ENCODE peak calls at places on chromosomes 16 and 17, in five cellular contexts. One of them, this sample, is unnamed.

GRCh38 chr16:84182104-84182503 is 4.8 kb downstream of the TAF1C start:
- DNase-seq in uterus: no peak
- DNase-seq in upper lobe of right lung: no peak
- DNase-seq in MCF 10A: no peak
- DNase-seq in mammary epithelial cell: no peak
- DNase-seq in this sample: no peak

GRCh38 chr17:46061435-46061834 is 62.4 kb downstream of the STH start:
- DNase-seq in uterus: no peak
- DNase-seq in upper lobe of right lung: no peak
- DNase-seq in MCF 10A: peak; percentile 14
- DNase-seq in mammary epithelial cell: peak; percentile 17
- DNase-seq in this sample: no peak

GRCh38 chr16:28118636-28119035 is 55.1 kb upstream of the GSG1L start:
- DNase-seq in uterus: no peak
- DNase-seq in upper lobe of right lung: no peak
- DNase-seq in MCF 10A: no peak
- DNase-seq in mammary epithelial cell: no peak
- DNase-seq in this sample: no peak

GRCh38 chr16:11078812-11079459 is 134.6 kb downstream of the CLEC16A start:
- DNase-seq in uterus: peak; percentile 86
- DNase-seq in upper lobe of right lung: no peak
- DNase-seq in MCF 10A: peak; percentile 22
- DNase-seq in mammary epithelial cell: peak; percentile 47
- DNase-seq in this sample: no peak

GRCh38 chr17:74699236-74699635 is 13.5 kb downstream of the CD300LF start:
- DNase-seq in uterus: no peak
- DNase-seq in upper lobe of right lung: no peak
- DNase-seq in MCF 10A: no peak
- DNase-seq in mammary epithelial cell: no peak
- DNase-seq in this sample: no peak

GRCh38 chr17:49990921-49991320 is 4.1 kb downstream of the DLX3 start:
- DNase-seq in uterus: no peak
- DNase-seq in upper lobe of right lung: peak; percentile 34
- DNase-seq in MCF 10A: no peak
- DNase-seq in mammary epithelial cell: no peak
- DNase-seq in this sample: no peak

GRCh38 chr17:80738987-80739730 is 194.5 kb downstream of the RPTOR start:
- DNase-seq in uterus: no peak
- DNase-seq in upper lobe of right lung: no peak
- DNase-seq in MCF 10A: no peak
- DNase-seq in mammary epithelial cell: no peak
- DNase-seq in this sample: no peak

GRCh38 chr17:17056167-17056562 is 13.9 kb downstream of the MPRIP start:
- DNase-seq in uterus: peak; percentile 56
- DNase-seq in upper lobe of right lung: peak; percentile 66
- DNase-seq in MCF 10A: no peak
- DNase-seq in mammary epithelial cell: no peak
- DNase-seq in this sample: no peak

GRCh38 chr16:24070851-24071250 is 185.3 kb upstream of the CACNG3 start:
- DNase-seq in uterus: no peak
- DNase-seq in upper lobe of right lung: no peak
- DNase-seq in MCF 10A: peak; percentile 65
- DNase-seq in mammary epithelial cell: peak; percentile 20
- DNase-seq in this sample: peak; percentile 15

GRCh38 chr17:64146418-64147109 is 16.6 kb upstream of the ERN1 start:
- DNase-seq in uterus: no peak
- DNase-seq in upper lobe of right lung: peak; percentile 82
- DNase-seq in MCF 10A: peak; percentile 61
- DNase-seq in mammary epithelial cell: peak; percentile 80
- DNase-seq in this sample: no peak

GRCh38 chr16:2963611-2964415 is at the start of gene KREMEN2:
- DNase-seq in uterus: no peak
- DNase-seq in upper lobe of right lung: no peak
- DNase-seq in MCF 10A: peak; percentile 53
- DNase-seq in mammary epithelial cell: peak; percentile 51
- DNase-seq in this sample: peak; percentile 46

GRCh38 chr17:58329808-58330543 is 1.4 kb upstream of the TSPOAP1 start:
- DNase-seq in uterus: no peak
- DNase-seq in upper lobe of right lung: no peak
- DNase-seq in MCF 10A: no peak
- DNase-seq in mammary epithelial cell: no peak
- DNase-seq in this sample: no peak

GRCh38 chr17:32483451-32484019 is 3.3 kb upstream of the CDK5R1 start:
- DNase-seq in uterus: peak; percentile 68
- DNase-seq in upper lobe of right lung: peak; percentile 60
- DNase-seq in MCF 10A: peak; percentile 52
- DNase-seq in mammary epithelial cell: no peak
- DNase-seq in this sample: peak; percentile 42

GRCh38 chr16:86604436-86605220 is 26.3 kb downstream of the FOXL1 start:
- DNase-seq in uterus: no peak
- DNase-seq in upper lobe of right lung: no peak
- DNase-seq in MCF 10A: no peak
- DNase-seq in mammary epithelial cell: no peak
- DNase-seq in this sample: no peak

GRCh38 chr16:31184888-31185287 is 4.9 kb downstream of the FUS start:
- DNase-seq in uterus: no peak
- DNase-seq in upper lobe of right lung: no peak
- DNase-seq in MCF 10A: no peak
- DNase-seq in mammary epithelial cell: no peak
- DNase-seq in this sample: no peak

GRCh38 chr16:1691276-1691675 is 13.2 kb downstream of the JPT2 start:
- DNase-seq in uterus: no peak
- DNase-seq in upper lobe of right lung: no peak
- DNase-seq in MCF 10A: peak; percentile 48
- DNase-seq in mammary epithelial cell: peak; percentile 75
- DNase-seq in this sample: no peak
- TF ChIP-seq CTCF in uterus: no peak
- TF ChIP-seq CTCF in upper lobe of right lung: no peak
- TF ChIP-seq CTCF in MCF 10A: peak; percentile 33
- TF ChIP-seq CTCF in mammary epithelial cell: peak; percentile 19
- TF ChIP-seq CTCF in this sample: no peak

GRCh38 chr16:81261049-81261648 is 22.7 kb downstream of the BCO1 start:
- DNase-seq in uterus: no peak
- DNase-seq in upper lobe of right lung: no peak
- DNase-seq in MCF 10A: peak; percentile 34
- DNase-seq in mammary epithelial cell: no peak
- DNase-seq in this sample: no peak
- TF ChIP-seq CTCF in uterus: peak; percentile 16
- TF ChIP-seq CTCF in upper lobe of right lung: peak; percentile 65
- TF ChIP-seq CTCF in MCF 10A: peak; percentile 61
- TF ChIP-seq CTCF in mammary epithelial cell: peak; percentile 75
- TF ChIP-seq CTCF in this sample: peak; percentile 61

DNA sequence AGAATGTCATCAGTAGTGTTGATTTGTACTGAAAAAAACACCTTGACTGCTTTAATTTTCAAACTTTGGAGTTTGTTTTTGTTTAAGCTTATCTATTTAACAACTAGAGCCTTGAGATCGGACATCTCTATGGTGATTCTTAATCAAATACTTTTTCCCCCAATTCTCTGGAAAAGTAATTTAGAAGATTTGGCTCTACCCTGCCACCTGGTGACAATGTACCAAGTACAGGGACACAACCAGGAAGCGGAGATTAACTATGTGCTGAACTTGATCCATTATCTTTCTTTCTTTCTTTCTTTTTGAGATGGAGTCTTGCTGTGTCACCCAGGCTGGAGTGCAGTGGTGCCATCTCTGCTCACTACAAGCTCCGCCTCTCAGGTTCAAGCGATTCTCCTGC is 30.8 kb downstream of the USP43 start:
- DNase-seq in uterus: no peak
- DNase-seq in upper lobe of right lung: no peak
- DNase-seq in MCF 10A: peak; percentile 5
- DNase-seq in mammary epithelial cell: no peak
- DNase-seq in this sample: no peak
- TF ChIP-seq CTCF in uterus: no peak
- TF ChIP-seq CTCF in upper lobe of right lung: peak; percentile 28
- TF ChIP-seq CTCF in MCF 10A: no peak
- TF ChIP-seq CTCF in mammary epithelial cell: no peak
- TF ChIP-seq CTCF in this sample: peak; percentile 59

GRCh38 chr17:35257080-35257701 is 14.3 kb downstream of the SLFN5 start:
- DNase-seq in uterus: no peak
- DNase-seq in upper lobe of right lung: no peak
- DNase-seq in MCF 10A: peak; percentile 95
- DNase-seq in mammary epithelial cell: peak; percentile 88
- DNase-seq in this sample: no peak

GRCh38 chr17:35255316-35255715 is 12.4 kb downstream of the SLFN5 start:
- DNase-seq in uterus: no peak
- DNase-seq in upper lobe of right lung: no peak
- DNase-seq in MCF 10A: no peak
- DNase-seq in mammary epithelial cell: no peak
- DNase-seq in this sample: no peak

GRCh38 chr17:35259001-35259400 is 16.1 kb downstream of the SLFN5 start:
- DNase-seq in uterus: no peak
- DNase-seq in upper lobe of right lung: no peak
- DNase-seq in MCF 10A: no peak
- DNase-seq in mammary epithelial cell: no peak
- DNase-seq in this sample: no peak

GRCh38 chr17:35254107-35254802 is 11.4 kb downstream of the SLFN5 start:
- DNase-seq in uterus: peak; percentile 42
- DNase-seq in upper lobe of right lung: no peak
- DNase-seq in MCF 10A: peak; percentile 98
- DNase-seq in mammary epithelial cell: peak; percentile 91
- DNase-seq in this sample: no peak

GRCh38 chr17:35256629-35257028 is 13.8 kb downstream of the SLFN5 start:
- DNase-seq in uterus: no peak
- DNase-seq in upper lobe of right lung: no peak
- DNase-seq in MCF 10A: no peak
- DNase-seq in mammary epithelial cell: no peak
- DNase-seq in this sample: no peak
- TF ChIP-seq CTCF in uterus: no peak
- TF ChIP-seq CTCF in upper lobe of right lung: no peak
- TF ChIP-seq CTCF in MCF 10A: no peak
- TF ChIP-seq CTCF in mammary epithelial cell: no peak
- TF ChIP-seq CTCF in this sample: no peak

DNA sequence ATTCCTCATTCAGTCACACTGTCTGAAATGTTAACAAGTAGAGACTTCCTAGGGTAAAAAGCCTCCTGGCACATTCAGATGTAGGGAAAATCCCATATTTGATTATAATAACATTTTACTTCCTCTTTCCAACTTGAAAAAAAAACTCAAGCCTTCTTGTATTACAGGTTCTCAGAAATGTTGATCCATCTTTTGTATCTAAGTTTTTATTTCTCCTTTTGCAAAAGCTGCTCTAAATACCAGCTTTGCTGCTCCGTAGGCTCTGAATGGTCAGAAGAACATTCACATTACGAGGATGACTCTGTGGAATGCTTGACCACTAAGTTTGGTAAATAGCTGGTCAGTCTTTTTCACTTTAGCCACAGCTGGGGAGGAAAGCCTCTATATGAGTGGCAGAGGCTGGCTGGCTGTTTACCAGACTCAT is 13.2 kb upstream of the HEATR6 start:
- DNase-seq in uterus: no peak
- DNase-seq in upper lobe of right lung: no peak
- DNase-seq in MCF 10A: no peak
- DNase-seq in mammary epithelial cell: no peak
- DNase-seq in this sample: no peak
- TF ChIP-seq CTCF in uterus: no peak
- TF ChIP-seq CTCF in upper lobe of right lung: no peak
- TF ChIP-seq CTCF in MCF 10A: no peak
- TF ChIP-seq CTCF in mammary epithelial cell: no peak
- TF ChIP-seq CTCF in this sample: no peak